ENCODE peak calls at places on chromosome 19, in eight cellular contexts. V is cardiac muscle cell, B is colonic mucosa, R is left ventricle myocardium inferior, C is IMR-90, T is esophagus squamous epithelium, I is pancreas, F is OCI-LY7. Y is an unnamed sample.
A peak's percentile ranks its signal among the peaks of the same experiment; 100 is the strongest.

GRCh38 chr19:17283504-17283996 is 1.8 kb downstream of the ANKLE1 start:
- DNase-seq in V (no peak), B (no peak), R (no peak), C (no peak), T (no peak), I (no peak), F (no peak), Y (no peak)

GRCh38 chr19:48760514-48761221 is 5.3 kb downstream of the FGF21 start:
- DNase-seq in V (no peak), B (no peak), R (no peak), C (no peak), T (no peak), I (no peak), F (no peak), Y (no peak)

GRCh38 chr19:33177417-33177976 is 16.6 kb upstream of the LRP3 start:
- DNase-seq in V (peak; percentile 79), B (no peak), R (no peak), C (no peak), T (peak; percentile 61), I (no peak), F (no peak), Y (no peak)

GRCh38 chr19:1221141-1221903 is 15.7 kb downstream of the STK11 start:
- DNase-seq in V (no peak), B (no peak), R (peak; percentile 79), C (peak; percentile 54), T (no peak), I (no peak), F (no peak), Y (no peak)

GRCh38 chr19:52221831-52222375 is 32.1 kb downstream of the PPP2R1A start:
- DNase-seq in V (no peak), B (no peak), R (no peak), C (peak; percentile 35), T (no peak), I (no peak), F (no peak), Y (no peak)

GRCh38 chr19:19524053-19524452 is 4.7 kb upstream of the YJEFN3 start:
- DNase-seq in V (no peak), B (no peak), R (no peak), C (no peak), T (no peak), I (no peak), F (peak; percentile 84), Y (no peak)

GRCh38 chr19:18173572-18174294 is at the start of gene IFI30:
- DNase-seq in V (peak; percentile 58), B (peak; percentile 85), R (peak; percentile 79), C (no peak), T (peak; percentile 55), I (peak; percentile 93), F (peak; percentile 90), Y (peak; percentile 97)

GRCh38 chr19:4369888-4370260 is 26.5 kb downstream of the MPND start:
- DNase-seq in V (peak; percentile 55), B (peak; percentile 68), R (no peak), C (peak; percentile 26), T (no peak), I (no peak), F (peak; percentile 69), Y (peak; percentile 87)

DNA sequence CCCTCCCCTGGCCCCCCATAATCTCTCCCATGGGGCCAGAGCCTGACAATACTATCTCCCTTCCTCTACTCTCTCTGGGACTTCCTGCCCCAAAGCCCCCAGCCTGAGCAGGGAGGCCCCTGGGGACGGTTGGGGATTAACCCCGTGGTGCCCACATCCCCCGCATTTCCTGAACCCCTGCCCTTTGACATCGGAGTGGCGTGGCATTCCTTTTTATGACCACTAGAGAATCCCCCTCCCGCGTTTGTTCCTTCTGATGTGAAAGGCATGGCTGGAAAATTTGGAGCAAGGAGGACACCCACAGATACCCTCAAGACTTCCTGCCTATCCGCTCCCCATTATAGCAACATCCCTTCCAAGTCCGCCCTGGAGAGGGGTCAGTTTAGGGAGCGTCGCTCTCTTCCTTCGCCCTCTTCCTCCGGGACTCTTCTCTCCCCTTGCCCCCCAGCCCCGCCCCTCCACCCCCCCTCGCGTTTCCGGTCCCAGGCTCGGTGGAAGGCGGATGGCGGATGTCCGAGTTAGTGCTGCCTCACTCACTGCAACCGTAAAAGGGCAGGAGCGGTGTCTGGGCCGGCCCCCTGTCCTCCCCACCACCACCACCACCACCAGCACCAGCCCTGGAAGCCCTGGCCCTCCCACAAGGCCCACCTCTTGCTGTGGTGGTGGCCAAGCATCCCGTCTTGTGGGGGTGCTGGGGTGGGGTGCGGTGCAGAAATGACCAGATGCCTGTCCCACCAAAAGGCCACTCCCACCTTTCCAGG is 1.8 kb downstream of the VASP start:
- DNase-seq in V (peak; percentile 76), B (peak; percentile 83), R (peak; percentile 83), C (peak; percentile 66), T (no peak), I (peak; percentile 59), F (peak; percentile 75), Y (peak; percentile 79)
- TF ChIP-seq CTCF in V (no peak), B (no peak), R (no peak), C (no peak), T (no peak), I (no peak), F (peak; percentile 33), Y (no peak)

GRCh38 chr19:7224995-7225394 is 69.2 kb downstream of the INSR start:
- DNase-seq in V (no peak), B (no peak), R (no peak), C (no peak), T (no peak), I (no peak), F (no peak), Y (no peak)

GRCh38 chr19:7226749-7227148 is 67.5 kb downstream of the INSR start:
- DNase-seq in V (no peak), B (no peak), R (no peak), C (no peak), T (no peak), I (no peak), F (no peak), Y (no peak)

GRCh38 chr19:7223429-7223828 is 70.8 kb downstream of the INSR start:
- DNase-seq in V (no peak), B (no peak), R (no peak), C (no peak), T (no peak), I (no peak), F (no peak), Y (no peak)

GRCh38 chr19:7225741-7226140 is 68.5 kb downstream of the INSR start:
- DNase-seq in V (no peak), B (no peak), R (no peak), C (no peak), T (no peak), I (no peak), F (no peak), Y (no peak)

GRCh38 chr19:7224205-7224833 is 69.9 kb downstream of the INSR start:
- DNase-seq in V (no peak), B (peak; percentile 65), R (no peak), C (peak; percentile 30), T (no peak), I (peak; percentile 61), F (no peak), Y (no peak)
- H3K4me1 ChIP-seq in V (peaks cover 8% of the 10 kb centered on the region), B (no peaks in the 10 kb centered on the region), R (peaks cover 71% of the 10 kb centered on the region), C (no peaks in the 10 kb centered on the region), T (no peaks in the 10 kb centered on the region), I (peaks cover 43% of the 10 kb centered on the region), F (no peaks in the 10 kb centered on the region), Y (peaks cover 7% of the 10 kb centered on the region)

GRCh38 chr19:44071824-44072542 is at the start of gene ZNF284:
- DNase-seq in V (peak; percentile 87), B (peak; percentile 93), R (peak; percentile 82), C (peak; percentile 93), T (peak; percentile 29), I (peak; percentile 91), F (no peak), Y (peak; percentile 93)

GRCh38 chr19:44061038-44061437 is 9.2 kb downstream of the ZNF223 start:
- DNase-seq in V (no peak), B (no peak), R (no peak), C (no peak), T (no peak), I (no peak), F (no peak), Y (no peak)

GRCh38 chr19:44069415-44069814 is 2.5 kb upstream of the ZNF284 start:
- DNase-seq in V (no peak), B (no peak), R (no peak), C (no peak), T (no peak), I (no peak), F (no peak), Y (no peak)

GRCh38 chr19:44066305-44066704 is 5.7 kb upstream of the ZNF284 start:
- DNase-seq in V (no peak), B (no peak), R (no peak), C (no peak), T (no peak), I (no peak), F (no peak), Y (no peak)
- TF ChIP-seq CTCF in V (no peak), B (no peak), R (no peak), C (no peak), T (no peak), I (no peak), F (no peak), Y (no peak)

GRCh38 chr19:10641248-10641647 is 12.9 kb upstream of the ILF3 start:
- DNase-seq in V (no peak), B (no peak), R (no peak), C (no peak), T (no peak), I (no peak), F (no peak), Y (no peak)

GRCh38 chr19:10640361-10640760 is 13.8 kb upstream of the ILF3 start:
- DNase-seq in V (no peak), B (peak; percentile 33), R (no peak), C (no peak), T (no peak), I (no peak), F (no peak), Y (no peak)

GRCh38 chr19:10637894-10638293 is 12.5 kb downstream of the SLC44A2 start:
- DNase-seq in V (no peak), B (no peak), R (no peak), C (no peak), T (no peak), I (no peak), F (no peak), Y (no peak)

GRCh38 chr19:10642473-10642872 is 11.7 kb upstream of the ILF3 start:
- DNase-seq in V (no peak), B (no peak), R (no peak), C (no peak), T (no peak), I (no peak), F (no peak), Y (no peak)

DNA sequence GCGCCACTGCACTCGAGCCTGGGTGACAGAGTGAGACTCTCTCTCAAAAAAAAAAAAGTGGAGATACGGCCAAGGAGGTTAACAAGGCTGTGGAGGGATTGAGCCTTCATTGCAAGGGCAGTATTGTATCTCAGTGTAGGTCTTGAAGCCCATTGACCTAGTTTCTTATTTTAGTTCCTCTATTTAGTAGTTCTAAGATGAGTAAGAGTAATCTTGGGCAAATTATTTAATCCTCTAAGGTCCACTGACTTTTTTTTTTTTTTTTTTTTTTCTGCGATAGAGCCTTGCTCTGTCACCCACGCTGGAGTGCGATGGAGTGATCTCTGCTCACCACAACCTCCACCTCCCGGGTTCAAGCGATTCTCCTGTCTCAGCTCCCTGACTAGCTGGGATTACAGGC is 14.3 kb upstream of the ILF3 start:
- DNase-seq in V (no peak), B (no peak), R (no peak), C (no peak), T (no peak), I (no peak), F (no peak), Y (no peak)
- H3K4me1 ChIP-seq in V (peaks cover 7% of the 10 kb centered on the region), B (no peaks in the 10 kb centered on the region), R (peaks cover 26% of the 10 kb centered on the region), C (peaks cover 3% of the 10 kb centered on the region), T (peaks cover 6% of the 10 kb centered on the region), I (no peaks in the 10 kb centered on the region), F (peaks cover 13% of the 10 kb centered on the region), Y (peaks cover 71% of the 10 kb centered on the region)

GRCh38 chr19:47414469-47414868 is 4.9 kb downstream of the MEIS3 start:
- DNase-seq in V (peak; percentile 23), B (no peak), R (no peak), C (no peak), T (no peak), I (no peak), F (no peak), Y (no peak)
- TF ChIP-seq CTCF in V (no peak), B (no peak), R (no peak), C (no peak), T (no peak), I (no peak), F (no peak), Y (no peak)